ENCODE peak calls at places on chromosomes 1 and 21, in four cellular contexts. J, H, F and P are unnamed samples.

GRCh38 chr1:157209514-157209913 is 71.3 kb upstream of the ETV3 start:
- DNase-seq in H (no peak), J (no peak), F (no peak), P (no peak)

GRCh38 chr1:174839211-174839610 is 160.5 kb upstream of the CACYBP start:
- DNase-seq in J (no peak), H (peak; percentile 26), F (no peak), P (no peak)

GRCh38 chr1:109819365-109819764 is 55.6 kb upstream of the EPS8L3 start:
- DNase-seq in H (no peak), J (no peak), F (no peak), P (no peak)

GRCh38 chr1:56526571-56527174 is 52.7 kb downstream of the PLPP3 start:
- DNase-seq in J (no peak), H (no peak), F (peak; percentile 7), P (no peak)

GRCh38 chr1:2300851-2301606 is 72.9 kb downstream of the SKI start:
- DNase-seq in J (no peak), F (peak; percentile 56), H (peak; percentile 64), P (no peak)

GRCh38 chr1:221714227-221715116 is 27.4 kb downstream of the DUSP10 start:
- DNase-seq in J (no peak), F (no peak), H (no peak), P (no peak)

GRCh38 chr1:20380616-20381035 is 90.0 kb downstream of the VWA5B1 start:
- DNase-seq in H (peak; percentile 85), J (no peak), F (peak; percentile 80), P (peak; percentile 24)

GRCh38 chr1:161335796-161336195 is 21.6 kb downstream of the SDHC start:
- DNase-seq in J (no peak), F (peak; percentile 9), H (no peak), P (no peak)

GRCh38 chr1:86155807-86156561 is 588 bp downstream of the COL24A1 start:
- DNase-seq in F (peak; percentile 62), H (no peak), J (no peak), P (no peak)

GRCh38 chr21:41899431-41900202 is 20.5 kb upstream of the PRDM15 start:
- DNase-seq in H (no peak), J (no peak), F (no peak), P (no peak)

GRCh38 chr1:2355408-2356261 is 35.7 kb downstream of the MORN1 start:
- DNase-seq in J (no peak), H (no peak), F (no peak), P (no peak)

GRCh38 chr1:200909071-200909470 is 14.4 kb downstream of the INAVA start:
- DNase-seq in F (no peak), J (no peak), H (no peak), P (no peak)

GRCh38 chr21:44723177-44724131 is 12.1 kb upstream of the TSPEAR start:
- DNase-seq in J (no peak), F (no peak), H (no peak), P (no peak)

GRCh38 chr1:154186852-154187501 is 4.9 kb downstream of the TPM3 start:
- DNase-seq in J (no peak), F (no peak), H (no peak), P (no peak)

GRCh38 chr1:37159102-37159501 is 124.8 kb upstream of the GRIK3 start:
- DNase-seq in F (no peak), J (no peak), H (no peak), P (no peak)

GRCh38 chr1:73761559-73761958 is 436.4 kb downstream of the LRRIQ3 start:
- DNase-seq in H (no peak), J (no peak), F (no peak), P (peak; percentile 9)

GRCh38 chr1:228851196-228851595 is 115.9 kb downstream of the RHOU start:
- DNase-seq in J (no peak), H (no peak), F (no peak), P (no peak)

GRCh38 chr21:31351973-31352372 is 7.9 kb upstream of the TIAM1 start:
- DNase-seq in J (no peak), H (no peak), F (no peak), P (no peak)

GRCh38 chr1:3062616-3063378 is 6.2 kb upstream of the PRDM16 start:
- DNase-seq in H (no peak), J (no peak), F (no peak), P (no peak)

GRCh38 chr1:43530483-43531452 is at the start of gene PTPRF:
- DNase-seq in J (peak; percentile 63), F (peak; percentile 70), H (no peak), P (peak; percentile 63)

GRCh38 chr1:1371741-1372711 is 3.0 kb downstream of the AURKAIP1 start:
- DNase-seq in H (no peak), F (peak; percentile 61), J (peak; percentile 37), P (peak; percentile 44)